ENCODE peak calls at places on chromosomes 13 and 19, in ten cellular contexts. One of them, this sample, is unnamed.

GRCh38 chr13:92573467-92574057 is 653.0 kb upstream of the GPC6 start:
- DNase-seq in substantia nigra: no peak
- DNase-seq in anterior cingulate cortex: no peak
- DNase-seq in HS-5: no peak
- DNase-seq in stimulated activated CD4-positive, alpha-beta T cell treated with anti-CD3 and anti-CD28 coated beads, Interleukin-1b, Interleukin-23, amount 100 ng/mL, for 24 hours: no peak
- DNase-seq in esophagus squamous epithelium: no peak
- DNase-seq in upper lobe of left lung: no peak
- DNase-seq in activated naive CD8-positive, alpha-beta T cell treated with anti-CD3 and anti-CD28 coated beads, Interleukin-2, amount 50 U/mL, for 24 hours: no peak
- DNase-seq in WERI-Rb-1: peak
- DNase-seq in HEK293T: peak
- DNase-seq in this sample: no peak

GRCh38 chr19:16266586-16266942 is 58.1 kb upstream of the KLF2 start:
- DNase-seq in esophagus squamous epithelium: no peak
- DNase-seq in stimulated activated CD4-positive, alpha-beta T cell treated with anti-CD3 and anti-CD28 coated beads, Interleukin-1b, Interleukin-23, amount 100 ng/mL, for 24 hours: no peak
- DNase-seq in anterior cingulate cortex: no peak
- DNase-seq in upper lobe of left lung: no peak
- DNase-seq in WERI-Rb-1: no peak
- DNase-seq in HEK293T: no peak
- DNase-seq in HS-5: no peak
- DNase-seq in activated naive CD8-positive, alpha-beta T cell treated with anti-CD3 and anti-CD28 coated beads, Interleukin-2, amount 50 U/mL, for 24 hours: peak
- DNase-seq in substantia nigra: no peak
- DNase-seq in this sample: no peak

GRCh38 chr19:47284324-47284899 is 9.7 kb downstream of the INAFM1 start:
- DNase-seq in anterior cingulate cortex: no peak
- DNase-seq in substantia nigra: no peak
- DNase-seq in upper lobe of left lung: no peak
- DNase-seq in HS-5: peak
- DNase-seq in WERI-Rb-1: peak
- DNase-seq in stimulated activated CD4-positive, alpha-beta T cell treated with anti-CD3 and anti-CD28 coated beads, Interleukin-1b, Interleukin-23, amount 100 ng/mL, for 24 hours: no peak
- DNase-seq in HEK293T: peak
- DNase-seq in esophagus squamous epithelium: no peak
- DNase-seq in activated naive CD8-positive, alpha-beta T cell treated with anti-CD3 and anti-CD28 coated beads, Interleukin-2, amount 50 U/mL, for 24 hours: peak
- DNase-seq in this sample: peak

GRCh38 chr19:5632657-5633056 is 9.8 kb downstream of the SAFB start:
- DNase-seq in HEK293T: no peak
- DNase-seq in HS-5: no peak
- DNase-seq in substantia nigra: no peak
- DNase-seq in anterior cingulate cortex: no peak
- DNase-seq in esophagus squamous epithelium: no peak
- DNase-seq in activated naive CD8-positive, alpha-beta T cell treated with anti-CD3 and anti-CD28 coated beads, Interleukin-2, amount 50 U/mL, for 24 hours: no peak
- DNase-seq in upper lobe of left lung: no peak
- DNase-seq in stimulated activated CD4-positive, alpha-beta T cell treated with anti-CD3 and anti-CD28 coated beads, Interleukin-1b, Interleukin-23, amount 100 ng/mL, for 24 hours: no peak
- DNase-seq in WERI-Rb-1: no peak
- DNase-seq in this sample: no peak

GRCh38 chr19:12791345-12792047 is at the start of gene JUNB:
- DNase-seq in substantia nigra: peak
- DNase-seq in activated naive CD8-positive, alpha-beta T cell treated with anti-CD3 and anti-CD28 coated beads, Interleukin-2, amount 50 U/mL, for 24 hours: peak
- DNase-seq in upper lobe of left lung: peak
- DNase-seq in esophagus squamous epithelium: peak
- DNase-seq in HS-5: no peak
- DNase-seq in stimulated activated CD4-positive, alpha-beta T cell treated with anti-CD3 and anti-CD28 coated beads, Interleukin-1b, Interleukin-23, amount 100 ng/mL, for 24 hours: peak
- DNase-seq in WERI-Rb-1: peak
- DNase-seq in anterior cingulate cortex: peak
- DNase-seq in HEK293T: peak
- DNase-seq in this sample: peak

GRCh38 chr13:20703785-20704458 is 423 bp downstream of the IL17D start:
- DNase-seq in esophagus squamous epithelium: peak
- DNase-seq in anterior cingulate cortex: peak
- DNase-seq in HEK293T: peak
- DNase-seq in HS-5: no peak
- DNase-seq in upper lobe of left lung: peak
- DNase-seq in stimulated activated CD4-positive, alpha-beta T cell treated with anti-CD3 and anti-CD28 coated beads, Interleukin-1b, Interleukin-23, amount 100 ng/mL, for 24 hours: peak
- DNase-seq in activated naive CD8-positive, alpha-beta T cell treated with anti-CD3 and anti-CD28 coated beads, Interleukin-2, amount 50 U/mL, for 24 hours: peak
- DNase-seq in substantia nigra: peak
- DNase-seq in WERI-Rb-1: peak
- DNase-seq in this sample: peak

GRCh38 chr13:69600811-69601210 is 506.8 kb upstream of the ATXN8OS start:
- DNase-seq in upper lobe of left lung: no peak
- DNase-seq in HEK293T: no peak
- DNase-seq in WERI-Rb-1: no peak
- DNase-seq in stimulated activated CD4-positive, alpha-beta T cell treated with anti-CD3 and anti-CD28 coated beads, Interleukin-1b, Interleukin-23, amount 100 ng/mL, for 24 hours: no peak
- DNase-seq in activated naive CD8-positive, alpha-beta T cell treated with anti-CD3 and anti-CD28 coated beads, Interleukin-2, amount 50 U/mL, for 24 hours: no peak
- DNase-seq in esophagus squamous epithelium: no peak
- DNase-seq in HS-5: no peak
- DNase-seq in substantia nigra: no peak
- DNase-seq in anterior cingulate cortex: no peak
- DNase-seq in this sample: no peak

GRCh38 chr13:98285317-98285716 is 108.2 kb upstream of the RNF113B start:
- DNase-seq in substantia nigra: no peak
- DNase-seq in HS-5: no peak
- DNase-seq in stimulated activated CD4-positive, alpha-beta T cell treated with anti-CD3 and anti-CD28 coated beads, Interleukin-1b, Interleukin-23, amount 100 ng/mL, for 24 hours: no peak
- DNase-seq in upper lobe of left lung: no peak
- DNase-seq in anterior cingulate cortex: no peak
- DNase-seq in activated naive CD8-positive, alpha-beta T cell treated with anti-CD3 and anti-CD28 coated beads, Interleukin-2, amount 50 U/mL, for 24 hours: no peak
- DNase-seq in esophagus squamous epithelium: no peak
- DNase-seq in WERI-Rb-1: peak
- DNase-seq in HEK293T: no peak
- DNase-seq in this sample: no peak

GRCh38 chr13:34772881-34773280 is 169.2 kb upstream of the NBEA start:
- DNase-seq in HEK293T: no peak
- DNase-seq in HS-5: no peak
- DNase-seq in substantia nigra: no peak
- DNase-seq in WERI-Rb-1: no peak
- DNase-seq in activated naive CD8-positive, alpha-beta T cell treated with anti-CD3 and anti-CD28 coated beads, Interleukin-2, amount 50 U/mL, for 24 hours: no peak
- DNase-seq in esophagus squamous epithelium: no peak
- DNase-seq in stimulated activated CD4-positive, alpha-beta T cell treated with anti-CD3 and anti-CD28 coated beads, Interleukin-1b, Interleukin-23, amount 100 ng/mL, for 24 hours: no peak
- DNase-seq in anterior cingulate cortex: no peak
- DNase-seq in upper lobe of left lung: no peak
- DNase-seq in this sample: no peak

GRCh38 chr13:31042501-31043165 is 110.2 kb downstream of the TEX26 start:
- DNase-seq in activated naive CD8-positive, alpha-beta T cell treated with anti-CD3 and anti-CD28 coated beads, Interleukin-2, amount 50 U/mL, for 24 hours: no peak
- DNase-seq in anterior cingulate cortex: no peak
- DNase-seq in HEK293T: no peak
- DNase-seq in stimulated activated CD4-positive, alpha-beta T cell treated with anti-CD3 and anti-CD28 coated beads, Interleukin-1b, Interleukin-23, amount 100 ng/mL, for 24 hours: no peak
- DNase-seq in WERI-Rb-1: peak
- DNase-seq in upper lobe of left lung: no peak
- DNase-seq in esophagus squamous epithelium: no peak
- DNase-seq in HS-5: no peak
- DNase-seq in substantia nigra: no peak
- DNase-seq in this sample: no peak

GRCh38 chr19:48396871-48397176 is 3.4 kb downstream of the GRIN2D start:
- DNase-seq in stimulated activated CD4-positive, alpha-beta T cell treated with anti-CD3 and anti-CD28 coated beads, Interleukin-1b, Interleukin-23, amount 100 ng/mL, for 24 hours: no peak
- DNase-seq in substantia nigra: no peak
- DNase-seq in esophagus squamous epithelium: no peak
- DNase-seq in anterior cingulate cortex: no peak
- DNase-seq in upper lobe of left lung: no peak
- DNase-seq in HS-5: no peak
- DNase-seq in WERI-Rb-1: no peak
- DNase-seq in HEK293T: no peak
- DNase-seq in activated naive CD8-positive, alpha-beta T cell treated with anti-CD3 and anti-CD28 coated beads, Interleukin-2, amount 50 U/mL, for 24 hours: no peak
- DNase-seq in this sample: no peak

GRCh38 chr13:30676672-30677071 is 58.7 kb upstream of the ALOX5AP start:
- DNase-seq in upper lobe of left lung: no peak
- DNase-seq in anterior cingulate cortex: no peak
- DNase-seq in WERI-Rb-1: peak
- DNase-seq in HS-5: no peak
- DNase-seq in HEK293T: no peak
- DNase-seq in stimulated activated CD4-positive, alpha-beta T cell treated with anti-CD3 and anti-CD28 coated beads, Interleukin-1b, Interleukin-23, amount 100 ng/mL, for 24 hours: no peak
- DNase-seq in substantia nigra: no peak
- DNase-seq in esophagus squamous epithelium: no peak
- DNase-seq in activated naive CD8-positive, alpha-beta T cell treated with anti-CD3 and anti-CD28 coated beads, Interleukin-2, amount 50 U/mL, for 24 hours: no peak
- DNase-seq in this sample: no peak

GRCh38 chr13:40087021-40088002 is 431.9 kb downstream of the COG6 start:
- DNase-seq in substantia nigra: no peak
- DNase-seq in anterior cingulate cortex: no peak
- DNase-seq in activated naive CD8-positive, alpha-beta T cell treated with anti-CD3 and anti-CD28 coated beads, Interleukin-2, amount 50 U/mL, for 24 hours: no peak
- DNase-seq in esophagus squamous epithelium: no peak
- DNase-seq in HEK293T: no peak
- DNase-seq in stimulated activated CD4-positive, alpha-beta T cell treated with anti-CD3 and anti-CD28 coated beads, Interleukin-1b, Interleukin-23, amount 100 ng/mL, for 24 hours: no peak
- DNase-seq in upper lobe of left lung: no peak
- DNase-seq in WERI-Rb-1: no peak
- DNase-seq in HS-5: no peak
- DNase-seq in this sample: no peak

GRCh38 chr19:50266041-50266440 is 62.6 kb downstream of the MYH14 start:
- DNase-seq in WERI-Rb-1: no peak
- DNase-seq in stimulated activated CD4-positive, alpha-beta T cell treated with anti-CD3 and anti-CD28 coated beads, Interleukin-1b, Interleukin-23, amount 100 ng/mL, for 24 hours: no peak
- DNase-seq in HS-5: no peak
- DNase-seq in HEK293T: no peak
- DNase-seq in upper lobe of left lung: no peak
- DNase-seq in activated naive CD8-positive, alpha-beta T cell treated with anti-CD3 and anti-CD28 coated beads, Interleukin-2, amount 50 U/mL, for 24 hours: no peak
- DNase-seq in substantia nigra: no peak
- DNase-seq in anterior cingulate cortex: no peak
- DNase-seq in esophagus squamous epithelium: no peak
- DNase-seq in this sample: no peak